ENCODE peak calls at places on chromosomes 3 and 15, in eight cellular contexts. J, I, N, Q, O, H, Z and U are unnamed samples.

GRCh38 chr15:42456971-42457370 is 34.0 kb downstream of the ZNF106 start:
- DNase-seq in H (no peak), I (peak; percentile 45), Q (no peak), Z (no peak), N (no peak), J (no peak), O (no peak), U (no peak)

GRCh38 chr3:23170306-23170705 is 32.8 kb upstream of the UBE2E2 start:
- DNase-seq in Z (no peak), Q (no peak), H (no peak), N (no peak), I (no peak), J (no peak), O (no peak), U (no peak)

GRCh38 chr15:101042320-101042719 is 123.2 kb downstream of the LRRK1 start:
- DNase-seq in Z (peak; percentile 12), H (no peak), N (no peak), I (no peak), O (peak; percentile 13), J (no peak), Q (no peak), U (no peak)

GRCh38 chr3:23856286-23856685 is 50.5 kb downstream of the UBE2E1 start:
- DNase-seq in H (peak; percentile 52), I (no peak), Q (no peak), J (no peak), O (no peak), N (no peak), Z (no peak), U (no peak)

GRCh38 chr3:125389282-125389681 is 14.2 kb upstream of the ZNF148 start:
- DNase-seq in I (no peak), Z (no peak), Q (no peak), O (no peak), H (no peak), J (no peak), N (no peak), U (no peak)

GRCh38 chr15:92848852-92849598 is 51.1 kb upstream of the CHD2 start:
- DNase-seq in J (no peak), Z (no peak), N (no peak), Q (no peak), O (no peak), I (peak; percentile 98), H (peak; percentile 46), U (peak; percentile 44)

GRCh38 chr3:65995030-65995429 is 43.7 kb downstream of the MAGI1 start:
- DNase-seq in N (no peak), I (peak; percentile 40), J (no peak), O (no peak), H (peak; percentile 38), Q (no peak), Z (no peak), U (no peak)

GRCh38 chr15:54373332-54373731 is 395.1 kb downstream of the UNC13C start:
- DNase-seq in Q (peak; percentile 33), O (no peak), I (no peak), J (no peak), Z (no peak), H (no peak), N (no peak), U (no peak)

GRCh38 chr3:8884630-8885290 is 78.5 kb downstream of the RAD18 start:
- DNase-seq in Q (no peak), J (no peak), H (no peak), N (no peak), O (no peak), Z (no peak), I (no peak), U (no peak)

GRCh38 chr15:31483924-31484368 is 157.3 kb downstream of the KLF13 start:
- DNase-seq in I (no peak), O (no peak), Q (no peak), J (peak; percentile 12), Z (peak; percentile 5), H (no peak), N (peak; percentile 48), U (no peak)

GRCh38 chr3:132268956-132269355 is 48.3 kb upstream of the ACP3 start:
- DNase-seq in I (peak; percentile 59), H (no peak), N (peak; percentile 58), O (no peak), Z (no peak), J (no peak), Q (no peak), U (no peak)

GRCh38 chr3:53079791-53080555 is 34.1 kb upstream of the SFMBT1 start:
- DNase-seq in J (no peak), N (no peak), H (no peak), I (no peak), Z (peak; percentile 10), O (no peak), Q (no peak), U (no peak)

GRCh38 chr3:189554868-189555557 is 76.2 kb upstream of the TP63 start:
- DNase-seq in J (no peak), H (no peak), O (no peak), Q (peak; percentile 61), I (no peak), Z (no peak), N (no peak), U (no peak)

GRCh38 chr15:66701422-66702034 is 508 bp upstream of the SMAD6 start:
- DNase-seq in H (no peak), Q (peak; percentile 88), O (no peak), N (peak; percentile 56), I (no peak), Z (peak; percentile 48), J (peak; percentile 26), U (no peak)

GRCh38 chr15:90191795-90192494 is 9.2 kb upstream of the SEMA4B start:
- DNase-seq in Q (peak; percentile 81), H (no peak), Z (peak; percentile 81), O (peak; percentile 80), I (peak; percentile 77), N (no peak), J (peak; percentile 81), U (no peak)

GRCh38 chr3:134149286-134149685 is 101.4 kb downstream of the RYK start:
- DNase-seq in Z (no peak), Q (no peak), H (no peak), J (no peak), N (no peak), I (no peak), O (no peak), U (no peak)

GRCh38 chr3:45604999-45605398 is 10.4 kb downstream of the LIMD1 start:
- DNase-seq in I (no peak), Q (no peak), O (no peak), Z (no peak), H (no peak), J (no peak), N (no peak), U (no peak)

GRCh38 chr15:89136818-89137772 is 48.8 kb downstream of the ABHD2 start:
- DNase-seq in J (no peak), N (no peak), I (no peak), Q (no peak), H (no peak), Z (no peak), O (peak; percentile 73), U (no peak)

GRCh38 chr15:97759363-97759762 is 201.1 kb upstream of the ARRDC4 start:
- DNase-seq in N (no peak), Z (no peak), H (no peak), J (no peak), O (no peak), I (peak; percentile 66), Q (no peak), U (no peak)

GRCh38 chr3:182241777-182242556 is 530.2 kb downstream of the SOX2 start:
- DNase-seq in H (no peak), Q (peak; percentile 38), O (peak; percentile 77), N (no peak), J (no peak), Z (peak; percentile 65), I (peak; percentile 79), U (no peak)

GRCh38 chr3:120148187-120148954 is 54.1 kb upstream of the GSK3B start:
- DNase-seq in I (no peak), O (no peak), H (no peak), Z (no peak), Q (no peak), J (no peak), N (no peak), U (no peak)

GRCh38 chr3:120155108-120155507 is 60.9 kb upstream of the GSK3B start:
- DNase-seq in Q (no peak), O (no peak), H (no peak), I (no peak), Z (no peak), J (no peak), N (no peak), U (no peak)

GRCh38 chr3:120153294-120153693 is 59.0 kb upstream of the GSK3B start:
- DNase-seq in H (no peak), O (no peak), I (peak; percentile 79), N (no peak), J (no peak), Q (no peak), Z (no peak), U (peak; percentile 66)

GRCh38 chr3:120147072-120147871 is 53.0 kb upstream of the GSK3B start:
- DNase-seq in H (no peak), J (peak; percentile 38), Z (no peak), N (peak; percentile 19), I (no peak), Q (no peak), O (no peak), U (no peak)

GRCh38 chr3:120151796-120152195 is 57.5 kb upstream of the GSK3B start:
- DNase-seq in J (no peak), Z (no peak), O (no peak), H (no peak), I (no peak), N (no peak), Q (no peak), U (no peak)
- TF ChIP-seq CTCF in J (no peak), Z (no peak), O (no peak), H (no peak), I (no peak), N (no peak), Q (no peak), U (no peak)

GRCh38 chr3:120554727-120555660 is 41.1 kb upstream of the NDUFB4 start:
- DNase-seq in O (no peak), J (no peak), I (peak; percentile 17), N (no peak), Q (no peak), Z (no peak), H (no peak), U (no peak)
- TF ChIP-seq CTCF in O (no peak), J (no peak), I (no peak), N (no peak), Q (no peak), Z (no peak), H (no peak), U (no peak)

DNA sequence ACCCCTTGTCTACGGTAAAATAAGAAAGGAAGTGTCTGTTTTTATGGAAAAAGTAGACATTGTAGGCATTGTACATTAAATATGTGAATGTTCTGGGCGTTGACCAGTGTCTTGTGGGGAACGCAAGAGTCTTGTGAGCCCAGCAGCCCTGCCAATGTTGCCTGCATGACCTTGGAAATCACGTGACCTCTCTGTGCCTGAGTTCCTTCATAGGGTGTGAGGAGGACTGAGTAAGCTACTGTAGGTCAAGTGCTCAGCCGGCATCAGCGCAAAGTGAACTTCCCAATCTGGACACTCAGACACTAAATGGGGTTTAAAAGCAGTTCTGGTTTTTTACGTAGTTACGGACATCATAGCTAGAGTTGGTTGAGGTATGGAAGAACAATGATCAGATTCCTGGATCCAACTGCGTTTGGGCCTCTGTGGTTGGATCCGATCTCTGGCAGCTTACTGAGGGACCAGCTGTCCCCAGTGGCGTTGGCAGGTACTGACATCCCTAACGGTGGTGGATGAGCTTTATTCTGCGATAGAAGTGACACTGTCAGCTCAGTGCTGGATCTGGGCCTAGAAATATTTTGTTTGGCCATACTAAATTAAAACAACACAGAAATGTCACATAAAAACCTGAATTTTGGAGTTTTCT is 63.8 kb downstream of the SPSB4 start:
- DNase-seq in Q (no peak), H (no peak), J (no peak), I (no peak), O (no peak), N (peak; percentile 63), Z (peak; percentile 70), U (no peak)
- TF ChIP-seq CTCF in Q (peak; percentile 18), H (peak; percentile 34), J (no peak), I (no peak), O (peak; percentile 48), N (peak; percentile 36), Z (no peak), U (no peak)

GRCh38 chr15:23497710-23498111 is 50.7 kb upstream of the GOLGA6L2 start:
- DNase-seq in H (peak; percentile 0), O (no peak), Q (no peak), N (no peak), Z (no peak), I (peak; percentile 3), J (no peak), U (no peak)
- TF ChIP-seq CTCF in H (peak; percentile 49), O (peak; percentile 10), Q (no peak), N (no peak), Z (no peak), I (peak; percentile 35), J (no peak), U (peak; percentile 36)